ENCODE peak calls at places on chromosomes 5 and 9, in eight cellular contexts. Y is T47D, P is NCI-H1092, O is T-cell, L is HFF-Myc, J is choroid plexus epithelial cell, U is NCI-H345, Q is HEK293T. E is an unnamed sample.

GRCh38 chr5:16902846-16903245 is 33.2 kb downstream of the MYO10 start:
- DNase-seq in Y (no peak), P (no peak), O (no peak), L (no peak), J (no peak), U (no peak), Q (no peak), E (no peak)

GRCh38 chr5:1008451-1009358 is at the start of gene NKD2:
- DNase-seq in Y (peak), P (no peak), O (peak), L (no peak), J (no peak), U (peak), Q (peak), E (no peak)

GRCh38 chr9:93120846-93121315 is 13.2 kb downstream of the NINJ1 start:
- DNase-seq in Y (no peak), P (no peak), O (no peak), L (no peak), J (no peak), U (no peak), Q (no peak), E (no peak)

GRCh38 chr5:2223303-2223702 is 340.6 kb upstream of the IRX4 start:
- DNase-seq in Y (no peak), P (no peak), O (no peak), L (no peak), J (no peak), U (no peak), Q (no peak), E (no peak)

GRCh38 chr5:155189981-155190380 is 176.4 kb downstream of the KIF4B start:
- DNase-seq in Y (no peak), P (no peak), O (no peak), L (no peak), J (no peak), U (peak), Q (no peak), E (no peak)

GRCh38 chr5:154370119-154370518 is 75.7 kb upstream of the SAP30L start:
- DNase-seq in Y (no peak), P (no peak), O (no peak), L (peak), J (peak), U (no peak), Q (no peak), E (no peak)

GRCh38 chr5:16350816-16351215 is 114.8 kb downstream of the ZNF622 start:
- DNase-seq in Y (no peak), P (no peak), O (no peak), L (no peak), J (no peak), U (peak), Q (no peak), E (no peak)

GRCh38 chr5:169012471-169012870 is 288.5 kb downstream of the SLIT3 start:
- DNase-seq in Y (no peak), P (no peak), O (no peak), L (no peak), J (no peak), U (no peak), Q (no peak), E (no peak)

GRCh38 chr5:43190755-43191603 is 1.0 kb upstream of the NIM1K start:
- DNase-seq in Y (peak), P (no peak), O (no peak), L (no peak), J (peak), U (no peak), Q (no peak), E (no peak)

GRCh38 chr9:72322678-72323077 is 42.3 kb downstream of the ZFAND5 start:
- DNase-seq in Y (no peak), P (no peak), O (no peak), L (no peak), J (no peak), U (no peak), Q (no peak), E (no peak)

GRCh38 chr5:88732181-88732633 is 150.8 kb downstream of the MEF2C start:
- DNase-seq in Y (no peak), P (no peak), O (peak), L (no peak), J (peak), U (no peak), Q (no peak), E (peak)

GRCh38 chr5:92652735-92653134 is 928.3 kb downstream of the NR2F1-AS1 start:
- DNase-seq in Y (no peak), P (no peak), O (no peak), L (peak), J (peak), U (no peak), Q (no peak), E (no peak)

GRCh38 chr9:18923671-18924430 is 109.2 kb downstream of the SAXO1 start:
- DNase-seq in Y (no peak), P (no peak), O (no peak), L (no peak), J (no peak), U (no peak), Q (no peak), E (no peak)

GRCh38 chr5:180649297-180650039 is at the start of gene FLT4:
- DNase-seq in Y (peak), P (no peak), O (no peak), L (no peak), J (no peak), U (peak), Q (peak), E (no peak)

E was measured in tibial nerve.